ENCODE peak calls at places on chromosome 15, in nine cellular contexts. One of them, this sample, is unnamed.
A peak's percentile ranks its signal among the peaks of the same experiment; 100 is the strongest.

GRCh38 chr15:80090879-80091503 is 31.5 kb downstream of the ZFAND6 start:
- DNase-seq in ovary: no peak
- DNase-seq in mammary epithelial cell: no peak
- DNase-seq in colonic mucosa: no peak
- DNase-seq in heart left ventricle: no peak
- DNase-seq in fibroblast of lung: no peak
- DNase-seq in transverse colon: no peak
- DNase-seq in lung: no peak
- DNase-seq in CD8-positive, alpha-beta T cell: no peak
- DNase-seq in this sample: no peak

GRCh38 chr15:48300038-48300437 is 31.2 kb upstream of the DUT start:
- DNase-seq in mammary epithelial cell: no peak
- DNase-seq in ovary: no peak
- DNase-seq in colonic mucosa: no peak
- DNase-seq in heart left ventricle: no peak
- DNase-seq in transverse colon: no peak
- DNase-seq in CD8-positive, alpha-beta T cell: no peak
- DNase-seq in fibroblast of lung: no peak
- DNase-seq in lung: no peak
- DNase-seq in this sample: no peak

GRCh38 chr15:91857772-91858171 is 4.3 kb downstream of the SLCO3A1 start:
- DNase-seq in CD8-positive, alpha-beta T cell: no peak
- DNase-seq in colonic mucosa: no peak
- DNase-seq in lung: no peak
- DNase-seq in heart left ventricle: no peak
- DNase-seq in mammary epithelial cell: no peak
- DNase-seq in transverse colon: no peak
- DNase-seq in ovary: no peak
- DNase-seq in fibroblast of lung: no peak
- DNase-seq in this sample: no peak

GRCh38 chr15:69604050-69604378 is 151.4 kb downstream of the RPLP1 start:
- DNase-seq in heart left ventricle: no peak
- DNase-seq in lung: no peak
- DNase-seq in CD8-positive, alpha-beta T cell: no peak
- DNase-seq in ovary: no peak
- DNase-seq in colonic mucosa: peak; percentile 71
- DNase-seq in fibroblast of lung: no peak
- DNase-seq in transverse colon: peak; percentile 44
- DNase-seq in mammary epithelial cell: peak; percentile 21
- DNase-seq in this sample: no peak

GRCh38 chr15:51267714-51268105 is 70.7 kb downstream of the CYP19A1 start:
- DNase-seq in colonic mucosa: no peak
- DNase-seq in CD8-positive, alpha-beta T cell: no peak
- DNase-seq in ovary: no peak
- DNase-seq in mammary epithelial cell: no peak
- DNase-seq in heart left ventricle: no peak
- DNase-seq in fibroblast of lung: no peak
- DNase-seq in transverse colon: no peak
- DNase-seq in lung: no peak
- DNase-seq in this sample: no peak

GRCh38 chr15:59298255-59298856 is 74.3 kb downstream of the MYO1E start:
- DNase-seq in lung: no peak
- DNase-seq in colonic mucosa: no peak
- DNase-seq in transverse colon: no peak
- DNase-seq in fibroblast of lung: peak; percentile 68
- DNase-seq in ovary: no peak
- DNase-seq in CD8-positive, alpha-beta T cell: no peak
- DNase-seq in heart left ventricle: no peak
- DNase-seq in mammary epithelial cell: peak; percentile 98
- DNase-seq in this sample: no peak

GRCh38 chr15:59611277-59612260 is at the start of gene GCNT3:
- DNase-seq in heart left ventricle: no peak
- DNase-seq in CD8-positive, alpha-beta T cell: no peak
- DNase-seq in transverse colon: peak; percentile 44
- DNase-seq in colonic mucosa: peak; percentile 74
- DNase-seq in fibroblast of lung: peak; percentile 8
- DNase-seq in ovary: no peak
- DNase-seq in mammary epithelial cell: peak; percentile 58
- DNase-seq in lung: no peak
- DNase-seq in this sample: no peak

GRCh38 chr15:57323299-57323805 is 53.0 kb upstream of the CGNL1 start:
- DNase-seq in heart left ventricle: no peak
- DNase-seq in fibroblast of lung: no peak
- DNase-seq in CD8-positive, alpha-beta T cell: no peak
- DNase-seq in colonic mucosa: peak; percentile 35
- DNase-seq in transverse colon: no peak
- DNase-seq in lung: no peak
- DNase-seq in ovary: no peak
- DNase-seq in mammary epithelial cell: no peak
- DNase-seq in this sample: no peak

GRCh38 chr15:81785679-81786078 is 260.1 kb downstream of the MEX3B start:
- DNase-seq in ovary: no peak
- DNase-seq in transverse colon: no peak
- DNase-seq in heart left ventricle: no peak
- DNase-seq in CD8-positive, alpha-beta T cell: no peak
- DNase-seq in colonic mucosa: no peak
- DNase-seq in lung: no peak
- DNase-seq in fibroblast of lung: no peak
- DNase-seq in mammary epithelial cell: no peak
- DNase-seq in this sample: no peak

GRCh38 chr15:59268199-59268979 is 61.7 kb downstream of the LDHAL6B start:
- DNase-seq in transverse colon: no peak
- DNase-seq in ovary: no peak
- DNase-seq in CD8-positive, alpha-beta T cell: no peak
- DNase-seq in mammary epithelial cell: peak; percentile 79
- DNase-seq in lung: no peak
- DNase-seq in fibroblast of lung: peak; percentile 83
- DNase-seq in colonic mucosa: no peak
- DNase-seq in heart left ventricle: no peak
- DNase-seq in this sample: no peak

GRCh38 chr15:100205549-100206295 is 136.1 kb downstream of the ADAMTS17 start:
- DNase-seq in colonic mucosa: peak; percentile 68
- DNase-seq in ovary: no peak
- DNase-seq in lung: no peak
- DNase-seq in transverse colon: peak; percentile 33
- DNase-seq in CD8-positive, alpha-beta T cell: no peak
- DNase-seq in heart left ventricle: no peak
- DNase-seq in mammary epithelial cell: no peak
- DNase-seq in fibroblast of lung: no peak
- DNase-seq in this sample: no peak

GRCh38 chr15:63678383-63678782 is 81.2 kb downstream of the FBXL22 start:
- DNase-seq in lung: no peak
- DNase-seq in heart left ventricle: no peak
- DNase-seq in fibroblast of lung: peak; percentile 6
- DNase-seq in CD8-positive, alpha-beta T cell: no peak
- DNase-seq in ovary: no peak
- DNase-seq in transverse colon: no peak
- DNase-seq in colonic mucosa: no peak
- DNase-seq in mammary epithelial cell: no peak
- DNase-seq in this sample: no peak

GRCh38 chr15:23483821-23484299 is 36.8 kb upstream of the GOLGA6L2 start:
- DNase-seq in lung: no peak
- DNase-seq in fibroblast of lung: peak; percentile 30
- DNase-seq in ovary: no peak
- DNase-seq in transverse colon: no peak
- DNase-seq in mammary epithelial cell: no peak
- DNase-seq in colonic mucosa: no peak
- DNase-seq in heart left ventricle: no peak
- DNase-seq in CD8-positive, alpha-beta T cell: no peak
- DNase-seq in this sample: no peak

GRCh38 chr15:87634361-87634760 is 622.2 kb downstream of the NTRK3 start:
- DNase-seq in transverse colon: no peak
- DNase-seq in colonic mucosa: no peak
- DNase-seq in heart left ventricle: no peak
- DNase-seq in CD8-positive, alpha-beta T cell: no peak
- DNase-seq in lung: no peak
- DNase-seq in mammary epithelial cell: no peak
- DNase-seq in fibroblast of lung: no peak
- DNase-seq in ovary: no peak
- DNase-seq in this sample: no peak

GRCh38 chr15:36791849-36792618 is 212.6 kb downstream of the CDIN1 start:
- DNase-seq in CD8-positive, alpha-beta T cell: no peak
- DNase-seq in colonic mucosa: no peak
- DNase-seq in transverse colon: no peak
- DNase-seq in lung: no peak
- DNase-seq in mammary epithelial cell: no peak
- DNase-seq in fibroblast of lung: no peak
- DNase-seq in heart left ventricle: peak; percentile 75
- DNase-seq in ovary: no peak
- DNase-seq in this sample: peak; percentile 69

GRCh38 chr15:98085003-98085639 is 124.6 kb downstream of the ARRDC4 start:
- DNase-seq in ovary: no peak
- DNase-seq in transverse colon: peak; percentile 48
- DNase-seq in fibroblast of lung: peak; percentile 50
- DNase-seq in mammary epithelial cell: peak; percentile 51
- DNase-seq in heart left ventricle: no peak
- DNase-seq in colonic mucosa: peak; percentile 63
- DNase-seq in CD8-positive, alpha-beta T cell: no peak
- DNase-seq in lung: no peak
- DNase-seq in this sample: no peak

GRCh38 chr15:62440731-62441130 is 275.6 kb upstream of the C2CD4B start:
- DNase-seq in heart left ventricle: no peak
- DNase-seq in lung: no peak
- DNase-seq in CD8-positive, alpha-beta T cell: no peak
- DNase-seq in transverse colon: no peak
- DNase-seq in mammary epithelial cell: no peak
- DNase-seq in fibroblast of lung: no peak
- DNase-seq in ovary: no peak
- DNase-seq in colonic mucosa: no peak
- DNase-seq in this sample: no peak
- H3K4me3 ChIP-seq in heart left ventricle: no peak overlapping the region
- H3K4me3 ChIP-seq in lung: no peak overlapping the region
- H3K4me3 ChIP-seq in CD8-positive, alpha-beta T cell: no peak overlapping the region
- H3K4me3 ChIP-seq in transverse colon: no peak overlapping the region
- H3K4me3 ChIP-seq in mammary epithelial cell: no peak overlapping the region
- H3K4me3 ChIP-seq in fibroblast of lung: no peak overlapping the region
- H3K4me3 ChIP-seq in ovary: no peak overlapping the region
- H3K4me3 ChIP-seq in colonic mucosa: no peak overlapping the region
- H3K4me3 ChIP-seq in this sample: no peak overlapping the region

DNA sequence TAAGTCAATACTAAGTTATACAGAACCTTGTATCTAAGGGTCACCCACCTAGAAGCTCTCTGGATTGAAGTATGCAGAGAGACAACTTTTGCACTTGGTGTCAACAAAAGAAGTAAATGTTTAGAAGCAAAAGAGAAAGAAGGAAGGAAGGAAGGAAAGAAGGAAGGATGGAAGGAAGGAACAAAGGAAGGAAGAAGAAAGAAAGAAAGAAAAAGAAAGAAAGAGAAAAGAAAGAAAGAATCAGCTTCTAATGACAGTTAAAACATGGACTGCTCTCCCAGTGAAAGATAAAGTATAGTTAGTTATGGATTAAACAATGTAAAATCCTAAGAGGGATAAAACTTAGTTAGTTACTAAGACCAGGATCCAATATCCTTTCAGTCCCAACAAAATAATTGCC is 613.8 kb upstream of the NR2F2 start:
- DNase-seq in colonic mucosa: no peak
- DNase-seq in transverse colon: no peak
- DNase-seq in mammary epithelial cell: no peak
- DNase-seq in lung: no peak
- DNase-seq in fibroblast of lung: no peak
- DNase-seq in heart left ventricle: no peak
- DNase-seq in ovary: no peak
- DNase-seq in CD8-positive, alpha-beta T cell: no peak
- DNase-seq in this sample: no peak
- H3K4me1 ChIP-seq in colonic mucosa: no peaks in the 10 kb centered on the region
- H3K4me1 ChIP-seq in transverse colon: no peaks in the 10 kb centered on the region
- H3K4me1 ChIP-seq in mammary epithelial cell: no peaks in the 10 kb centered on the region
- H3K4me1 ChIP-seq in lung: no peaks in the 10 kb centered on the region
- H3K4me1 ChIP-seq in fibroblast of lung: peaks cover 2% of the 10 kb centered on the region
- H3K4me1 ChIP-seq in heart left ventricle: peaks cover 3% of the 10 kb centered on the region
- H3K4me1 ChIP-seq in ovary: peaks cover 2% of the 10 kb centered on the region
- H3K4me1 ChIP-seq in CD8-positive, alpha-beta T cell: no peaks in the 10 kb centered on the region
- H3K4me1 ChIP-seq in this sample: no peaks in the 10 kb centered on the region

GRCh38 chr15:74789741-74790079 is 7.8 kb downstream of the CSK start:
- DNase-seq in heart left ventricle: no peak
- DNase-seq in lung: no peak
- DNase-seq in fibroblast of lung: no peak
- DNase-seq in transverse colon: no peak
- DNase-seq in CD8-positive, alpha-beta T cell: no peak
- DNase-seq in colonic mucosa: no peak
- DNase-seq in ovary: no peak
- DNase-seq in mammary epithelial cell: no peak
- DNase-seq in this sample: peak; percentile 61
- H3K4me3 ChIP-seq in heart left ventricle: no peak overlapping the region
- H3K4me3 ChIP-seq in lung: no peak overlapping the region
- H3K4me3 ChIP-seq in fibroblast of lung: no peak overlapping the region
- H3K4me3 ChIP-seq in transverse colon: no peak overlapping the region
- H3K4me3 ChIP-seq in CD8-positive, alpha-beta T cell: peak overlapping the region; percentile 83
- H3K4me3 ChIP-seq in colonic mucosa: peak overlapping the region; percentile 20
- H3K4me3 ChIP-seq in ovary: no peak overlapping the region
- H3K4me3 ChIP-seq in mammary epithelial cell: no peak overlapping the region
- H3K4me3 ChIP-seq in this sample: no peak overlapping the region

GRCh38 chr15:90004671-90005070 is 3.5 kb downstream of the ZNF710 start:
- DNase-seq in fibroblast of lung: peak; percentile 97
- DNase-seq in heart left ventricle: peak; percentile 49
- DNase-seq in mammary epithelial cell: peak; percentile 97
- DNase-seq in CD8-positive, alpha-beta T cell: no peak
- DNase-seq in ovary: no peak
- DNase-seq in colonic mucosa: no peak
- DNase-seq in lung: peak; percentile 49
- DNase-seq in transverse colon: peak; percentile 46
- DNase-seq in this sample: peak; percentile 78
- H3K4me1 ChIP-seq in fibroblast of lung: peaks cover 26% of the 10 kb centered on the region
- H3K4me1 ChIP-seq in heart left ventricle: peaks cover 56% of the 10 kb centered on the region
- H3K4me1 ChIP-seq in mammary epithelial cell: peaks cover 49% of the 10 kb centered on the region
- H3K4me1 ChIP-seq in CD8-positive, alpha-beta T cell: peaks cover 33% of the 10 kb centered on the region
- H3K4me1 ChIP-seq in ovary: peaks cover 9% of the 10 kb centered on the region
- H3K4me1 ChIP-seq in colonic mucosa: peaks cover 16% of the 10 kb centered on the region
- H3K4me1 ChIP-seq in lung: no peaks in the 10 kb centered on the region
- H3K4me1 ChIP-seq in transverse colon: peaks cover 69% of the 10 kb centered on the region
- H3K4me1 ChIP-seq in this sample: no peaks in the 10 kb centered on the region

DNA sequence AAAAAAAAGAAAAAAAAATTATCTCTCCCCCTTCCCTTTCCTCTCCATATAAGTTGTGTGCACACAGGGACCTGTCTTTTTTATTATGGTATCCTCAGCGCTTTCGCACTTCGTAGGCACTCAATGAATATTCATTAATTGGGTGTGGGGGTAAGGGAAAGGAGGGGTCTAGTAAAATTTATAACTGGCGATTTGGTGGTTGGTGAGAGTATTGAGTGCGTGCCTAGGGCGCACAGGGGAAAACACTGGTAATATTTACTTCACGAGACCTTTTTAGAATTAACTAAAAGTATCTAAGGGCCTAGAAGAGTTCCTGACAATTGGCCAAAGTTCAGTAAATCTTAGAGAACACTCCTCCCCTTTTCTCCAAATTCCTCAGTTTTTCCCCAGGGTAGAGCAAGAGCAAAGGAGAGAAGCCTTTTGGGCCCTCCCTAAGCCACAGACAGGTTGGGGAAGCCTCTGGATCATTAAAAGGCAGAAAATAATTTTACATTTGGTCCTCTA is 25.7 kb downstream of the TYRO3 start:
- DNase-seq in fibroblast of lung: no peak
- DNase-seq in ovary: no peak
- DNase-seq in heart left ventricle: no peak
- DNase-seq in lung: no peak
- DNase-seq in mammary epithelial cell: no peak
- DNase-seq in CD8-positive, alpha-beta T cell: no peak
- DNase-seq in transverse colon: no peak
- DNase-seq in colonic mucosa: no peak
- DNase-seq in this sample: no peak
- H3K4me3 ChIP-seq in fibroblast of lung: no peak overlapping the region
- H3K4me3 ChIP-seq in ovary: peak overlapping the region; percentile 52
- H3K4me3 ChIP-seq in heart left ventricle: peak overlapping the region; percentile 59
- H3K4me3 ChIP-seq in lung: no peak overlapping the region
- H3K4me3 ChIP-seq in mammary epithelial cell: no peak overlapping the region
- H3K4me3 ChIP-seq in CD8-positive, alpha-beta T cell: no peak overlapping the region
- H3K4me3 ChIP-seq in transverse colon: peak overlapping the region; percentile 46
- H3K4me3 ChIP-seq in colonic mucosa: peak overlapping the region; percentile 46
- H3K4me3 ChIP-seq in this sample: peak overlapping the region; percentile 60